ENCODE peak calls at places on chromosome 22, in eight cellular contexts. T is WERI-Rb-1, Q is astrocyte of the spinal cord, G is cardiac muscle cell, M is GM12865, R is psoas muscle, U is PC-3, L is AG09309. B is an unnamed sample.

GRCh38 chr22:39710380-39711117 is 140.0 kb downstream of the CACNA1I start:
- DNase-seq in T (no peak), Q (no peak), G (no peak), M (no peak), R (no peak), U (no peak), L (no peak), B (no peak)

GRCh38 chr22:45533731-45534130 is 31.0 kb downstream of the FBLN1 start:
- DNase-seq in T (no peak), Q (no peak), G (no peak), M (no peak), R (no peak), U (no peak), L (no peak), B (no peak)

GRCh38 chr22:46602025-46602424 is 18.2 kb upstream of the GRAMD4 start:
- DNase-seq in T (no peak), Q (no peak), G (no peak), M (no peak), R (peak), U (no peak), L (no peak), B (no peak)

GRCh38 chr22:29030618-29031235 is 30.9 kb downstream of the C22orf31 start:
- DNase-seq in T (no peak), Q (peak), G (peak), M (no peak), R (peak), U (peak), L (peak), B (peak)

GRCh38 chr22:18023509-18024275 is 669 bp downstream of the MICAL3 start:
- DNase-seq in T (peak), Q (peak), G (peak), M (peak), R (peak), U (peak), L (peak), B (peak)

GRCh38 chr22:27115816-27116256 is 458.4 kb downstream of the MIAT start:
- DNase-seq in T (no peak), Q (peak), G (no peak), M (no peak), R (no peak), U (peak), L (no peak), B (no peak)

GRCh38 chr22:36344106-36344827 is 43.5 kb downstream of the MYH9 start:
- DNase-seq in T (no peak), Q (no peak), G (no peak), M (no peak), R (no peak), U (no peak), L (no peak), B (no peak)

GRCh38 chr22:17268501-17269223 is 49.4 kb upstream of the ADA2 start:
- DNase-seq in T (no peak), Q (no peak), G (no peak), M (peak), R (no peak), U (no peak), L (no peak), B (no peak)

GRCh38 chr22:29269731-29270474 is 1.8 kb downstream of the EWSR1 start:
- DNase-seq in T (no peak), Q (peak), G (peak), M (peak), R (no peak), U (peak), L (no peak), B (no peak)

GRCh38 chr22:43128928-43129424 is 14.2 kb downstream of the MCAT start:
- DNase-seq in T (no peak), Q (no peak), G (no peak), M (no peak), R (no peak), U (no peak), L (no peak), B (no peak)

GRCh38 chr22:49234459-49234858 is 593.2 kb downstream of the BRD1 start:
- DNase-seq in T (no peak), Q (no peak), G (no peak), M (no peak), R (no peak), U (no peak), L (no peak), B (no peak)

GRCh38 chr22:45225732-45226560 is 14.7 kb downstream of the KIAA0930 start:
- DNase-seq in T (no peak), Q (no peak), G (no peak), M (no peak), R (peak), U (no peak), L (no peak), B (no peak)

GRCh38 chr22:26756675-26757293 is 99.4 kb downstream of the MIAT start:
- DNase-seq in T (peak), Q (peak), G (peak), M (peak), R (peak), U (peak), L (no peak), B (no peak)

GRCh38 chr22:40114411-40114810 is 63.3 kb upstream of the TNRC6B start:
- DNase-seq in T (no peak), Q (no peak), G (no peak), M (no peak), R (no peak), U (no peak), L (no peak), B (no peak)

GRCh38 chr22:29313126-29314071 is 2.1 kb downstream of the RASL10A start:
- DNase-seq in T (no peak), Q (peak), G (no peak), M (no peak), R (no peak), U (no peak), L (no peak), B (no peak)

GRCh38 chr22:29044657-29045176 is 16.9 kb downstream of the C22orf31 start:
- DNase-seq in T (no peak), Q (peak), G (no peak), M (no peak), R (no peak), U (no peak), L (no peak), B (no peak)

GRCh38 chr22:41030891-41031290 is 61.5 kb upstream of the EP300 start:
- DNase-seq in T (no peak), Q (peak), G (no peak), M (no peak), R (no peak), U (no peak), L (peak), B (no peak)

GRCh38 chr22:25388866-25389540 is 169.6 kb downstream of the CRYBB2 start:
- DNase-seq in T (no peak), Q (no peak), G (no peak), M (no peak), R (no peak), U (no peak), L (no peak), B (no peak)

GRCh38 chr22:35155403-35156025 is 89.6 kb downstream of the ISX start:
- DNase-seq in T (no peak), Q (no peak), G (no peak), M (no peak), R (no peak), U (no peak), L (no peak), B (no peak)

GRCh38 chr22:35023692-35024363 is 42.1 kb upstream of the ISX start:
- DNase-seq in T (peak), Q (peak), G (peak), M (peak), R (peak), U (peak), L (no peak), B (no peak)

DNA sequence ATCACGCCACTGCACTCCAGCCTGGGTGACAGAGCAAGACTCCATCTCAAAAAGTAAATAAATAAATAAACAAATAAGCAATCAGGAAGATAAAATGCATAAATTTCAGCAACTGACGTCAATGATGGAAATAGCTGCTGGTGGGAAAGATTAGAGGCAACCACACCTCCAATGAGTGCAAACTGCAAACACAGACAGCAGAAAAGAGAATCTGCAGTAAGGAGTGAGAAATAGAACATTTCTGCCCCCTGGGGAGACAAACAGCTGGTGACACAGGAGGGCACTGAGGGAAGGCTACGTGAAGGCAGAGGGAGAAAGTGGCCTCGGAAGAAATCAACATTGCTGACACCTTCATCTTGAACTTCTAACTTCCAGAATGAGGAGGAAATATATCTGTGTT is 6.5 kb downstream of the PI4KA start:
- DNase-seq in T (no peak), Q (no peak), G (no peak), M (no peak), R (no peak), U (no peak), L (no peak), B (no peak)
- TF ChIP-seq CTCF in T (no peak), Q (no peak), G (no peak), M (no peak), R (no peak), U (no peak), L (no peak), B (no peak)

GRCh38 chr22:44180706-44181032 is at the start of gene PARVG:
- DNase-seq in T (no peak), Q (no peak), G (peak), M (peak), R (no peak), U (peak), L (no peak), B (no peak)
- H3K4me3 ChIP-seq in T (no peak), Q (no peak), G (no peak), M (peak), R (peak), U (no peak), L (no peak), B (no peak)

DNA sequence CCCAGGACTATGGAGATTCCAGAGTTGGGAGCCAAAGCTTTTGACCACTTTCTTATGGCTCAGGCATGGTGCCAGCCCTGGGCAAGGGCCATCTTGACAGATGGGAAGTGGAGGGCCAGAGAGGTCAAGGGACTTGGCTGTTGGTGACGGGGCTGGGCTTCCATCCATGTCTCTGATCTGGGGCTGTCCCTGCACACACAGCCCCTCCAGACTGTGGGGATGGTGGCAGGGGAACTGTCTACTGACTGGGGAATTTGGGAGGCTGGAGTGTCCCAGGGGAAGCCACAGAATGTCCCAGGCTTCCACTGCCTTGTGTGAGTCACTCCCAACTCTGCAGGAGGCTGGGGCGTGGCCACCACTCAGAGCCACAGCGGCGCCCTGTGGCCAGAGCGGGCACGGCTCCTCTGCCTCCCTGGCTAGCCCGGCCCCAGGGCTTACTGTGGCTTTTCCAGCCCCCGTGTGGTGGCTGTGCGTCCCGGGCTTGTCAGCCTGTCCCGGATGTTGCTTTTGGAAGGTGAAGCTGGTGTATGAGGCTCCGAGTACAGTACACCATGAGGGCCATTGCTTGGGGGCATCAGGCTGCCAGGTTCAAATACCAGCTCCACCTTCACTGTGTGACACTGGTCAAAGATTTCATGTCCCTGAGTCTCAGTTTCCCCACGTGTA is 19.6 kb downstream of the C22orf23 start:
- DNase-seq in T (peak), Q (peak), G (peak), M (peak), R (peak), U (peak), L (peak), B (peak)
- TF ChIP-seq CTCF in T (peak), Q (peak), G (peak), M (peak), R (peak), U (peak), L (peak), B (peak)

GRCh38 chr22:22520020-22520656 is at the start of gene ZNF280A:
- DNase-seq in T (no peak), Q (peak), G (no peak), M (no peak), R (no peak), U (no peak), L (no peak), B (no peak)
- H3K4me3 ChIP-seq in T (no peak), Q (no peak), G (no peak), M (no peak), R (no peak), U (no peak), L (no peak), B (peak)

GRCh38 chr22:23533771-23534191 is 46.3 kb downstream of the IGLL1 start:
- DNase-seq in T (no peak), Q (no peak), G (no peak), M (no peak), R (no peak), U (no peak), L (no peak), B (no peak)

GRCh38 chr22:23531966-23532735 is 47.9 kb downstream of the IGLL1 start:
- DNase-seq in T (no peak), Q (no peak), G (no peak), M (no peak), R (no peak), U (no peak), L (no peak), B (no peak)

GRCh38 chr22:23534201-23534850 is 45.8 kb downstream of the IGLL1 start:
- DNase-seq in T (no peak), Q (no peak), G (no peak), M (no peak), R (no peak), U (no peak), L (no peak), B (no peak)

GRCh38 chr22:23532756-23533155 is 47.3 kb downstream of the IGLL1 start:
- DNase-seq in T (no peak), Q (no peak), G (no peak), M (no peak), R (no peak), U (no peak), L (no peak), B (no peak)

GRCh38 chr22:23533328-23533762 is 46.7 kb downstream of the IGLL1 start:
- DNase-seq in T (peak), Q (no peak), G (peak), M (no peak), R (no peak), U (no peak), L (no peak), B (no peak)
- TF ChIP-seq CTCF in T (peak), Q (peak), G (peak), M (no peak), R (no peak), U (no peak), L (peak), B (peak)

GRCh38 chr22:50298937-50299656 is 8.3 kb downstream of the PLXNB2 start:
- DNase-seq in T (no peak), Q (no peak), G (no peak), M (no peak), R (no peak), U (no peak), L (no peak), B (no peak)

GRCh38 chr22:50299724-50300619 is 7.5 kb downstream of the PLXNB2 start:
- DNase-seq in T (no peak), Q (no peak), G (peak), M (no peak), R (no peak), U (no peak), L (no peak), B (no peak)

GRCh38 chr22:50302041-50302541 is 5.4 kb downstream of the PLXNB2 start:
- DNase-seq in T (no peak), Q (no peak), G (no peak), M (no peak), R (peak), U (peak), L (no peak), B (no peak)

GRCh38 chr22:50301581-50301991 is 5.9 kb downstream of the PLXNB2 start:
- DNase-seq in T (no peak), Q (no peak), G (no peak), M (peak), R (no peak), U (no peak), L (no peak), B (no peak)

DNA sequence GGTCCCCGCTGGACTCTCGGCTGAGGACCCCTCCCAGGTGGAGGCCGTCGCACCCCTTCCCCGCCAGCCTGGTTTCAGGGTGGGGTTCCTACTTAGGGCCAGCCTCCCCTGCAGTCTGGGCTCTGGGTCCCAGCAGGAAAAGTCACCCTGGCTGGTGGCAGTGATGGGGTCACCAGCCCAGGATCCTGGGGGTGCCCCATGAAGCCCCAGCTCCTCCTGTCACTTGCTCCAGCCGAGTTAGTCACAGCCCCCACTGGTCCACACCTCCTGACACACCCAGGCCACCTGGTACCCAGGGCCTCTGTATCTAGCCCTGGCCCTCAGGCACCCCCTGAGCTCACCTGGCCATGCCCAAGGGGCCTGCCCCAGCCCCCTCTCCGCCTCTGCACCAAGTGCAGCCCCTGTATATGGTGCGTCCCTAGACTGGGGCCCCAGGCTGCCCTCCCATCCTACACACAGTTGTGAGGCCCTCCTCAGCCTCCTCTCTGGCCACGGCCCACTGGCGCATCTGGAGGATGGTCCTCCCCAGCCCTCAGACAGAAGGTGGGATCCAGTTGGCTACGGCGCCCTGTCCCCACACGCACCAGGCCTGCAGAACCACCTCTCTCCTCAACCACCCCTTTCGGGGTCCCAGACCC is 6.7 kb downstream of the PLXNB2 start:
- DNase-seq in T (no peak), Q (no peak), G (no peak), M (no peak), R (no peak), U (no peak), L (no peak), B (no peak)
- H3K4me3 ChIP-seq in T (no peak), Q (no peak), G (no peak), M (no peak), R (peak), U (no peak), L (no peak), B (peak)

DNA sequence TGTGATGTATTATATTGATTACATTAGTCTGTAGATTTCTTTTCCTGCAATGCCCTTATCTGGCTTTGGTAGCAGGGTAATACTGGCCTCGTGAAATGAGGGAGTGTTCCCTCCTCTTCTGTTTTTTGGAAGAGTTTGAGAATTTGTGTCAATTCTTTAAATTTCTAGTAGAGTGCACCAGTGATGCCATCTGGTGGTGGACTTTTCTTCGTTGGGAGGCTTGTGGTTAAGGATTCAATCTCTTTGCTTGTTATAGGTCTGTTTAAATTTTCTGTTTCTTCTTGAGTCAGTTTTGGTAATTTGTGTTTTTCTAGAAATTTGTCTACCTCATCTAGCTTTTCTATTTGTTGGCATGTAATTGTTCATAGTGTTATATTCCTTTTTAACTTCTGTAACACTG is 18.9 kb downstream of the SHANK3 start:
- DNase-seq in T (peak), Q (peak), G (peak), M (peak), R (no peak), U (peak), L (peak), B (no peak)
- TF ChIP-seq CTCF in T (peak), Q (peak), G (peak), M (peak), R (peak), U (peak), L (peak), B (peak)

DNA sequence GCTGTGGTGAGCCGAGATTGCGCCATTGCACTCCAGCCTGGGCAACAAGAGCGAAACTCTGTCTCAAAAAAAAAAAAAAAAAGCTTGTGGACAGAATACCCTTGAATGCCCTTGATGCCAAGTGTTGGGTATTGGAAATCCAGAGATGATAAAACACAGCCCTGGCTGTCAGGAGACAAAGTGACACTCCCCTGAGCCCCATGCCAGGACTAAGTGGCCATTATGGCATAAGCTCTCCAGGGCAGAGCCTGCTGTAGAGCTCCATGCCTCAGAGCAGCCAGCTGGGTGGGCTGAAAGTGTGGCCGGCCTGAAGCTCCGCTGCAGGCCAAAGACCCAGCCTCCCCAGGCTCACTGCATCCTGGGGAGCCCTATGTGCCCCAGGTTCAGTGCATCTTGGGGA is 4.9 kb downstream of the RNF215 start:
- DNase-seq in T (no peak), Q (no peak), G (peak), M (no peak), R (no peak), U (no peak), L (no peak), B (no peak)
- H3K4me3 ChIP-seq in T (no peak), Q (no peak), G (no peak), M (no peak), R (no peak), U (no peak), L (no peak), B (no peak)